ENCODE peak calls at places on chromosomes 3 and 15, in seven cellular contexts. One of them, this sample, is unnamed.

GRCh38 chr15:62464705-62465104 is 299.6 kb upstream of the C2CD4B start:
- DNase-seq in K562: no peak
- DNase-seq in WTC11: no peak
- DNase-seq in GM12878: no peak
- DNase-seq in H1: no peak
- DNase-seq in HCT116: no peak
- DNase-seq in HepG2: no peak
- DNase-seq in this sample: no peak

GRCh38 chr15:60932051-60932915 is 296.8 kb downstream of the RORA start:
- DNase-seq in K562: no peak
- DNase-seq in HepG2: no peak
- DNase-seq in HCT116: peak
- DNase-seq in WTC11: no peak
- DNase-seq in GM12878: no peak
- DNase-seq in H1: no peak
- DNase-seq in this sample: no peak

GRCh38 chr15:95324596-95325135 is 1005.8 kb upstream of the NR2F2 start:
- DNase-seq in WTC11: no peak
- DNase-seq in HCT116: no peak
- DNase-seq in K562: no peak
- DNase-seq in GM12878: no peak
- DNase-seq in HepG2: no peak
- DNase-seq in H1: no peak
- DNase-seq in this sample: no peak

GRCh38 chr15:60649845-60650548 is 171.1 kb upstream of the ICE2 start:
- DNase-seq in WTC11: peak
- DNase-seq in GM12878: peak
- DNase-seq in HepG2: peak
- DNase-seq in H1: no peak
- DNase-seq in K562: no peak
- DNase-seq in HCT116: no peak
- DNase-seq in this sample: no peak

GRCh38 chr3:70085613-70086012 is 86.1 kb downstream of the SAMMSON start:
- DNase-seq in HepG2: no peak
- DNase-seq in K562: no peak
- DNase-seq in HCT116: no peak
- DNase-seq in WTC11: no peak
- DNase-seq in H1: no peak
- DNase-seq in GM12878: no peak
- DNase-seq in this sample: no peak

GRCh38 chr3:18237251-18238005 is 187.7 kb downstream of the SATB1 start:
- DNase-seq in K562: no peak
- DNase-seq in H1: no peak
- DNase-seq in HepG2: no peak
- DNase-seq in HCT116: peak
- DNase-seq in WTC11: no peak
- DNase-seq in GM12878: no peak
- DNase-seq in this sample: no peak

GRCh38 chr3:50961361-50961760 is 286.6 kb downstream of the DOCK3 start:
- DNase-seq in HCT116: no peak
- DNase-seq in K562: no peak
- DNase-seq in WTC11: no peak
- DNase-seq in HepG2: no peak
- DNase-seq in GM12878: no peak
- DNase-seq in H1: no peak
- DNase-seq in this sample: no peak

GRCh38 chr3:53938645-53939044 is 47.0 kb upstream of the SELENOK start:
- DNase-seq in GM12878: no peak
- DNase-seq in H1: no peak
- DNase-seq in WTC11: peak
- DNase-seq in K562: peak
- DNase-seq in HepG2: peak
- DNase-seq in HCT116: peak
- DNase-seq in this sample: peak

GRCh38 chr3:77102916-77103769 is 63.2 kb downstream of the ROBO2 start:
- DNase-seq in HCT116: no peak
- DNase-seq in K562: no peak
- DNase-seq in H1: no peak
- DNase-seq in HepG2: no peak
- DNase-seq in WTC11: no peak
- DNase-seq in GM12878: no peak
- DNase-seq in this sample: peak

GRCh38 chr3:106231086-106231485 is 362.3 kb upstream of the CBLB start:
- DNase-seq in HCT116: no peak
- DNase-seq in H1: no peak
- DNase-seq in WTC11: no peak
- DNase-seq in GM12878: no peak
- DNase-seq in K562: no peak
- DNase-seq in HepG2: no peak
- DNase-seq in this sample: no peak

GRCh38 chr3:13517253-13517977 is 31.5 kb upstream of the FBLN2 start:
- DNase-seq in K562: no peak
- DNase-seq in WTC11: no peak
- DNase-seq in H1: no peak
- DNase-seq in GM12878: no peak
- DNase-seq in HepG2: no peak
- DNase-seq in HCT116: no peak
- DNase-seq in this sample: no peak

GRCh38 chr3:155084567-155084966 is 4.4 kb downstream of the MME start:
- DNase-seq in H1: no peak
- DNase-seq in HCT116: no peak
- DNase-seq in HepG2: no peak
- DNase-seq in GM12878: no peak
- DNase-seq in K562: no peak
- DNase-seq in WTC11: no peak
- DNase-seq in this sample: no peak
- TF ChIP-seq SP1 in H1: no peak
- TF ChIP-seq SP1 in HCT116: no peak
- TF ChIP-seq SP1 in HepG2: no peak
- TF ChIP-seq SP1 in GM12878: no peak
- TF ChIP-seq SP1 in K562: no peak
- TF ChIP-seq SP1 in WTC11: no peak
- TF ChIP-seq SP1 in this sample: no peak

GRCh38 chr3:52046186-52046913 is 10.0 kb downstream of the DUSP7 start:
- DNase-seq in K562: no peak
- DNase-seq in HepG2: no peak
- DNase-seq in HCT116: peak
- DNase-seq in GM12878: no peak
- DNase-seq in H1: no peak
- DNase-seq in WTC11: no peak
- DNase-seq in this sample: no peak
- TF ChIP-seq SP1 in K562: no peak
- TF ChIP-seq SP1 in HepG2: no peak
- TF ChIP-seq SP1 in HCT116: no peak
- TF ChIP-seq SP1 in GM12878: no peak
- TF ChIP-seq SP1 in H1: no peak
- TF ChIP-seq SP1 in WTC11: no peak
- TF ChIP-seq SP1 in this sample: no peak

GRCh38 chr3:178367817-178368617 is 168.2 kb upstream of the KCNMB2 start:
- DNase-seq in WTC11: no peak
- DNase-seq in HepG2: no peak
- DNase-seq in K562: no peak
- DNase-seq in GM12878: no peak
- DNase-seq in H1: no peak
- DNase-seq in HCT116: no peak
- DNase-seq in this sample: no peak
- TF ChIP-seq SP1 in WTC11: no peak
- TF ChIP-seq SP1 in HepG2: no peak
- TF ChIP-seq SP1 in K562: no peak
- TF ChIP-seq SP1 in GM12878: no peak
- TF ChIP-seq SP1 in H1: no peak
- TF ChIP-seq SP1 in HCT116: no peak
- TF ChIP-seq SP1 in this sample: no peak

DNA sequence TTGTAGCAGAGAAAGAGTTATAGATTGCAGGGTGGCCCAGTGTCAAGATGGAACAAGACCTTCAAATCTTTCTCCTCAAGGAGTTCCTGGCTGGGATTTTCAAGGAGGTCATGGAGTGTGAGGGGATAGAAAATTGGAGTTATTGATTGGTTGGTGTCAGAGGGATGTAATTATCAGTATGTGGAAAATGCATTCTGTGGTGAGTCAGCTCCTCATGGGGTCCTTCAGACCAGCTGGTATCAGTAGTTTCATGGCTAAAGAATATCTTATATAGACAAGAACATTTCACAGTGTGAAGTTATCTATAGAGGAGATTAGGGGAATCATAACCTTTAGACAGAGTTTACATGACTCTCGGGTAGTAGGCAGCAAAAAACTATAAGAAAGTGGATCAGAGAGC is 1114.0 kb upstream of the GBE1 start:
- DNase-seq in HCT116: no peak
- DNase-seq in K562: no peak
- DNase-seq in H1: no peak
- DNase-seq in GM12878: no peak
- DNase-seq in HepG2: no peak
- DNase-seq in WTC11: no peak
- DNase-seq in this sample: no peak
- TF ChIP-seq SP1 in HCT116: no peak
- TF ChIP-seq SP1 in K562: no peak
- TF ChIP-seq SP1 in H1: no peak
- TF ChIP-seq SP1 in GM12878: no peak
- TF ChIP-seq SP1 in HepG2: no peak
- TF ChIP-seq SP1 in WTC11: no peak
- TF ChIP-seq SP1 in this sample: no peak

This sample was measured in HEK293T.